ENCODE peak calls at places on chromosomes 7 and 10, in seven cellular contexts. G, E, Y, L, O, C and S are unnamed samples.

GRCh38 chr10:86899128-86899527 is 58.3 kb downstream of the MMRN2 start:
- DNase-seq in G (no peak), C (no peak), Y (no peak), L (no peak), O (no peak), E (no peak), S (peak; percentile 57)

GRCh38 chr7:24708244-24708643 is 49.0 kb downstream of the GSDME start:
- DNase-seq in C (no peak), L (peak; percentile 78), E (no peak), O (no peak), G (no peak), Y (no peak), S (no peak)

GRCh38 chr7:129101746-129102145 is 42.8 kb upstream of the TSPAN33 start:
- DNase-seq in G (peak; percentile 4), L (no peak), E (no peak), Y (peak; percentile 62), O (no peak), C (no peak), S (no peak)

GRCh38 chr10:35415505-35415904 is 79.2 kb downstream of the CCNY start:
- DNase-seq in E (no peak), C (no peak), Y (no peak), G (no peak), O (no peak), L (no peak), S (no peak)

GRCh38 chr10:50552771-50553535 is 70.8 kb downstream of the SGMS1 start:
- DNase-seq in Y (peak; percentile 53), L (peak; percentile 40), O (no peak), C (no peak), E (peak; percentile 66), G (no peak), S (peak; percentile 25)

GRCh38 chr7:81990395-81990794 is 220.5 kb upstream of the HGF start:
- DNase-seq in Y (peak; percentile 71), G (no peak), L (peak; percentile 11), C (no peak), E (no peak), O (peak; percentile 39), S (no peak)

GRCh38 chr7:91264924-91265681 is 870 bp downstream of the FZD1 start:
- DNase-seq in Y (peak; percentile 87), E (peak; percentile 53), O (peak; percentile 79), G (peak; percentile 73), L (peak; percentile 80), C (no peak), S (peak; percentile 62)

GRCh38 chr10:47372726-47373125 is 11.4 kb downstream of the ZNF488 start:
- DNase-seq in E (no peak), G (no peak), C (no peak), O (no peak), Y (no peak), L (no peak), S (no peak)

GRCh38 chr10:26485150-26485941 is 47.2 kb downstream of the APBB1IP start:
- DNase-seq in L (peak; percentile 4), Y (peak; percentile 83), E (no peak), O (no peak), C (no peak), G (no peak), S (no peak)

GRCh38 chr7:159027091-159027802 is 117.4 kb downstream of the VIPR2 start:
- DNase-seq in G (no peak), O (no peak), E (peak; percentile 71), Y (no peak), C (no peak), L (no peak), S (peak; percentile 56)

GRCh38 chr7:40197527-40197926 is 62.7 kb downstream of the SUGCT start:
- DNase-seq in C (peak; percentile 25), O (no peak), G (no peak), L (no peak), E (no peak), Y (no peak), S (no peak)

GRCh38 chr10:19817251-19818046 is 1.2 kb downstream of the PLXDC2 start:
- DNase-seq in Y (peak; percentile 10), G (peak; percentile 24), L (peak; percentile 34), C (no peak), O (peak; percentile 60), E (no peak), S (peak; percentile 65)

GRCh38 chr7:92754756-92755581 is 81.4 kb downstream of the CDK6 start:
- DNase-seq in O (no peak), G (no peak), E (no peak), C (no peak), Y (no peak), L (no peak), S (no peak)

GRCh38 chr10:93687737-93688136 is 14.7 kb downstream of the FRA10AC1 start:
- DNase-seq in O (no peak), E (no peak), L (no peak), Y (no peak), G (no peak), C (no peak), S (no peak)

GRCh38 chr10:71128311-71129010 is 83.9 kb upstream of the UNC5B start:
- DNase-seq in O (no peak), E (no peak), L (no peak), G (no peak), C (no peak), Y (peak; percentile 41), S (no peak)
- H3K27me3 ChIP-seq in O (no peaks in the 10 kb centered on the region), E (peaks cover 15% of the 10 kb centered on the region), L (peaks cover 7% of the 10 kb centered on the region), G (no peaks in the 10 kb centered on the region), C (peaks cover 52% of the 10 kb centered on the region), Y (peaks cover 43% of the 10 kb centered on the region), S (no peaks in the 10 kb centered on the region)

GRCh38 chr7:96991850-96992623 is 13.3 kb upstream of the DLX6 start:
- DNase-seq in G (no peak), E (no peak), C (no peak), O (no peak), L (no peak), Y (no peak), S (peak; percentile 33)

GRCh38 chr7:96995406-96996110 is 9.8 kb upstream of the DLX6 start:
- DNase-seq in C (no peak), L (no peak), O (no peak), E (no peak), Y (no peak), G (no peak), S (peak; percentile 11)

GRCh38 chr7:96993453-96993865 is 11.9 kb upstream of the DLX6 start:
- DNase-seq in G (no peak), L (no peak), O (no peak), Y (no peak), C (no peak), E (no peak), S (no peak)

GRCh38 chr7:96993980-96994379 is 11.4 kb upstream of the DLX6 start:
- DNase-seq in C (no peak), E (no peak), G (no peak), Y (no peak), L (no peak), O (no peak), S (no peak)

DNA sequence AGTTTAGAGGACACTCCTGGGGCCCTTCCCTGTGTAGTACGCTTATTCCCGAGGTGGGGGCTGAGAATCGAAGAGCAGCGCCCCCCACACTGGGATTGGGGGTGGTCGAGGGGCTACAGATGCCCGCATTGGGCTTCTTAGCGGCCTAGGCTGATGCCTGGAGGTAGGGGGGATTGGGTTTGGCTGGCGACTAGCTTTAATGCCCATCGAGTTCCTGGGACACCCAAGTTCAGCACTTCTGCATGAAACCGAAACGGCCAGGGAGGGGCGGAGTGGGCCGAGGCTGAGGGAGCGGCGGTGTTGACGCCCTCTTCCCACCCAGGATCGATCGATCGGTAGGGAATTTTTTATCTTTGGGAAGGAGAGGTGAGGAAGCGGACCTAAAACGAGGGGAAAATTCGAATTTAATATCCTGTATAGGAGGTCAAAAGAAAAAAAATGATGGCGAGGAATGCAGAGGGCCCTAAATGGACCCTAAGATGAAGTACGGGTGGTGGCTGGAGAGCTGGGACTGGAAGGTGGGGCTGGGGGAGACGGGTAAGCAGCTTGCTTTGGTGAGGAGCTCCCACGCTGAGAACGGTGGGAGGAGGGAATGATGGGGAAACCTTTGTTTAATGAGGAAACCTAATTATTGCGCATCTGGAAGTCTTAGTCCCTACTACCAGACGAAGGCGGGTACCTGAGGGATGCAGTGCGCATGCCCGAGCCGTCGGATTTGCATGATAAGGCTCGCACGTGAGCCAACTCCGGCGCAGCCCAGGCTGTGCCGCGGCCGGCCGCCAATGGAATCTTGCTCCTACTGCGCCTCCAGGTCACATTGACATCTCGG is 12.5 kb upstream of the DLX6 start:
- DNase-seq in C (no peak), O (no peak), Y (no peak), L (no peak), G (no peak), E (no peak), S (peak; percentile 93)
- TF ChIP-seq EZH2 in C (no peak), O (no peak), Y (peak; percentile 65), L (no peak), G (no peak), E (no peak), S (peak; percentile 87)

GRCh38 chr7:1230411-1231213 is 2.1 kb upstream of the UNCX start:
- DNase-seq in L (no peak), E (no peak), G (no peak), O (no peak), C (no peak), Y (no peak), S (peak; percentile 64)

GRCh38 chr7:1229334-1229935 is 3.2 kb upstream of the UNCX start:
- DNase-seq in G (no peak), Y (no peak), C (no peak), L (no peak), E (no peak), O (no peak), S (peak; percentile 89)

GRCh38 chr7:1228535-1229333 is 3.9 kb upstream of the UNCX start:
- DNase-seq in C (no peak), L (no peak), Y (no peak), O (no peak), E (no peak), G (no peak), S (no peak)

GRCh38 chr7:1231214-1232102 is 1.2 kb upstream of the UNCX start:
- DNase-seq in E (no peak), L (no peak), Y (no peak), O (no peak), C (no peak), G (no peak), S (peak; percentile 56)

DNA sequence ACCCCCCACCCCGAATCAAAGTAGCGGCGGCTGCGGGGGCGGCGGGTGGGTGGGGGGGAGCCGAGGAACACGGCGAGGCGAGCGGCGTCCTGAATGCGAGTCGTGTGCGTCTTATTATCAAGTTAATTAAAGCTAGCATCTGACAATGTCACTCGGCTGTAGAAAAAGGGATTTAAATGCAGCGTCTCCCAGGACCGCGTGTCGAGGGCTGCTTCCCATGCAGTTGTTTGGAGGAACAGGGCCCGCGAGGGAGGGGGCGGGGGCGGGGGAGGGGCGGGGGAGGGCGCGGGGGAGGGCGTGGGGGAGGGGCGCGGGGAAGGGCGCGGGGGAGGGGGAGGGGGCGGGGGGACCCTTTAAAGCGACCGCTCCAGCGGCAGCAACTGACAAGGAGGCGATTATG is 2.7 kb upstream of the UNCX start:
- DNase-seq in C (no peak), L (no peak), G (no peak), E (no peak), O (no peak), Y (no peak), S (peak; percentile 80)
- H3K27me3 ChIP-seq in C (peaks cover 54% of the 10 kb centered on the region), L (peaks cover 77% of the 10 kb centered on the region), G (peaks cover 69% of the 10 kb centered on the region), E (peaks cover 81% of the 10 kb centered on the region), O (peaks cover 82% of the 10 kb centered on the region), Y (peaks cover 83% of the 10 kb centered on the region), S (peaks cover 100% of the 10 kb centered on the region)

DNA sequence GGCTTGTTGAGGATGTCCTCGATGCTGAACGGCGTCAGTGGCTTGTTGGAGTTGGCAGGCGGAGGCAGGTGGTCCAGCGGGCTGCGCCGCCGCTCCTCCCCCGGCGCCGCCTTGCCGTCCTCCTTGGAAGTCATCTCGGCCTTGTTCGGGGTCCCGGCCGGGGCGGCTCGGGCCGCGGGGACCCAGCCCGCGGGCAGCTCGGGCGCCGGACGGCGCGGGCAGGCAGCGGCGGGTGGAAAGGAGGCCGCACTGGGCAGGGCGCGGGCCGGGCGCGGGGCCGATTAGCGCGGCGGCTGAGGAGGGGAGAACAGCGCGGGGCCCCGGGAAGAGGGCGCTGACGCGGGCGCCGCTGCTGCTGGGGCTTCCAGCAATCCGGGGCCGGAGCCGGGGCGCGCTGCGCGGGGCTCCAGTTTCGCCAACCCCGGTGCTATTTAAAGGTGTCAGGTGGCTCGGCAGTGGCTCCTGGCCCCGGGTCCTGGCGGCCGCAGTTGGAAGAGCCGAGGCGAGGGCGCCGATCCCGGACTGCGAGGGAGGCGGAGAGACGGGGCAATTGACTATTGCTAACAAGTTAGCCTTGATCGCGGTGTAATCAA is 485 bp downstream of the LBX1 start:
- DNase-seq in G (no peak), E (no peak), L (no peak), C (no peak), Y (peak; percentile 21), O (no peak), S (peak; percentile 72)
- TF ChIP-seq EZH2 in G (no peak), E (no peak), L (no peak), C (no peak), Y (no peak), O (peak; percentile 20), S (no peak)